ENCODE peak calls at places on chromosomes 12 and 14, in five cellular contexts. One of them, this sample, is unnamed. For H3K4me1, the result is how much of the 10 kb centered on the place peaks cover.

GRCh38 chr12:109679716-109680520 is 33.7 kb upstream of the FAM222A start:
- DNase-seq in body of pancreas: peak
- DNase-seq in CD8-positive, alpha-beta memory T cell: no peak
- DNase-seq in left ventricle myocardium inferior: no peak
- DNase-seq in neural progenitor cell: no peak
- DNase-seq in this sample: no peak

GRCh38 chr12:85405781-85406522 is 125.9 kb downstream of the ALX1 start:
- DNase-seq in body of pancreas: no peak
- DNase-seq in CD8-positive, alpha-beta memory T cell: no peak
- DNase-seq in left ventricle myocardium inferior: no peak
- DNase-seq in neural progenitor cell: peak
- DNase-seq in this sample: peak

GRCh38 chr14:63178912-63179311 is 25.3 kb upstream of the RHOJ start:
- DNase-seq in body of pancreas: no peak
- DNase-seq in CD8-positive, alpha-beta memory T cell: no peak
- DNase-seq in left ventricle myocardium inferior: no peak
- DNase-seq in neural progenitor cell: no peak
- DNase-seq in this sample: no peak

GRCh38 chr12:79547044-79547734 is 143.6 kb downstream of the PAWR start:
- DNase-seq in body of pancreas: peak
- DNase-seq in CD8-positive, alpha-beta memory T cell: no peak
- DNase-seq in left ventricle myocardium inferior: no peak
- DNase-seq in neural progenitor cell: peak
- DNase-seq in this sample: no peak

GRCh38 chr12:68785823-68786222 is 22.2 kb upstream of the MDM2 start:
- DNase-seq in body of pancreas: no peak
- DNase-seq in CD8-positive, alpha-beta memory T cell: no peak
- DNase-seq in left ventricle myocardium inferior: no peak
- DNase-seq in neural progenitor cell: no peak
- DNase-seq in this sample: no peak

GRCh38 chr12:12474931-12475485 is 87.7 kb downstream of the DUSP16 start:
- DNase-seq in body of pancreas: no peak
- DNase-seq in CD8-positive, alpha-beta memory T cell: no peak
- DNase-seq in left ventricle myocardium inferior: no peak
- DNase-seq in neural progenitor cell: no peak
- DNase-seq in this sample: no peak

GRCh38 chr14:36820901-36821300 is 159.2 kb downstream of the PAX9 start:
- DNase-seq in body of pancreas: no peak
- DNase-seq in CD8-positive, alpha-beta memory T cell: no peak
- DNase-seq in left ventricle myocardium inferior: no peak
- DNase-seq in neural progenitor cell: no peak
- DNase-seq in this sample: no peak

GRCh38 chr12:19273482-19274330 is 144.2 kb downstream of the PLEKHA5 start:
- DNase-seq in body of pancreas: peak
- DNase-seq in CD8-positive, alpha-beta memory T cell: peak
- DNase-seq in left ventricle myocardium inferior: peak
- DNase-seq in neural progenitor cell: no peak
- DNase-seq in this sample: peak

GRCh38 chr12:38138225-38139221 is 178.1 kb upstream of the ALG10B start:
- DNase-seq in body of pancreas: peak
- DNase-seq in CD8-positive, alpha-beta memory T cell: peak
- DNase-seq in left ventricle myocardium inferior: no peak
- DNase-seq in neural progenitor cell: peak
- DNase-seq in this sample: peak

GRCh38 chr12:6639151-6639773 is 3.5 kb upstream of the LPAR5 start:
- DNase-seq in body of pancreas: no peak
- DNase-seq in CD8-positive, alpha-beta memory T cell: no peak
- DNase-seq in left ventricle myocardium inferior: no peak
- DNase-seq in neural progenitor cell: no peak
- DNase-seq in this sample: no peak

GRCh38 chr12:57887631-57888406 is 41.3 kb upstream of the CTDSP2 start:
- DNase-seq in body of pancreas: no peak
- DNase-seq in CD8-positive, alpha-beta memory T cell: no peak
- DNase-seq in left ventricle myocardium inferior: no peak
- DNase-seq in neural progenitor cell: no peak
- DNase-seq in this sample: peak

GRCh38 chr14:101254805-101255764 is 306.2 kb upstream of the DIO3 start:
- DNase-seq in body of pancreas: no peak
- DNase-seq in CD8-positive, alpha-beta memory T cell: no peak
- DNase-seq in left ventricle myocardium inferior: no peak
- DNase-seq in neural progenitor cell: no peak
- DNase-seq in this sample: no peak

GRCh38 chr12:632102-632696 is 31.0 kb downstream of the NINJ2 start:
- DNase-seq in body of pancreas: peak
- DNase-seq in CD8-positive, alpha-beta memory T cell: no peak
- DNase-seq in left ventricle myocardium inferior: no peak
- DNase-seq in neural progenitor cell: peak
- DNase-seq in this sample: peak

DNA sequence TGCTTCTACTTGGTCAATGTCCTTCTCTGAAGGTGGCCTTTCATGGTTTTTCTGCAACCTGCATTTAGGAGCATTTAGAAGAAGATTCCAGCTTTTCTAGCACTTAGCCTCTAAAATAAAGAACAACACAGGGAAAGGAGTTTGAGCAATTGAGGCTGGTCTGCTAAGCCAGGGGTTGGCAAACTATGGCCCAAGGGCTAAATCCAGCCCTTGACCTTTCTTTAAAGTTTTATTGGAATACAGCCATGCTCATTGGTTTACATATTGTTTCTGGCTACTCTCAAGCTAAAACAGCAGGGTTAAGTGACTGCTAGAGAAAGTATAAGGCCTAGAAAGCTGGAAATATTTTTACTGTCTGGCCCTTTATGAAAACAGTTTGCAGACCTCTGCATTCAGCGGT is 39.3 kb downstream of the SPRING1 start:
- DNase-seq in body of pancreas: no peak
- DNase-seq in CD8-positive, alpha-beta memory T cell: no peak
- DNase-seq in left ventricle myocardium inferior: no peak
- DNase-seq in neural progenitor cell: no peak
- DNase-seq in this sample: no peak
- H3K4me1 ChIP-seq in body of pancreas: under half
- H3K4me1 ChIP-seq in CD8-positive, alpha-beta memory T cell: under half
- H3K4me1 ChIP-seq in left ventricle myocardium inferior: under half
- H3K4me1 ChIP-seq in neural progenitor cell: under half
- H3K4me1 ChIP-seq in this sample: under half

DNA sequence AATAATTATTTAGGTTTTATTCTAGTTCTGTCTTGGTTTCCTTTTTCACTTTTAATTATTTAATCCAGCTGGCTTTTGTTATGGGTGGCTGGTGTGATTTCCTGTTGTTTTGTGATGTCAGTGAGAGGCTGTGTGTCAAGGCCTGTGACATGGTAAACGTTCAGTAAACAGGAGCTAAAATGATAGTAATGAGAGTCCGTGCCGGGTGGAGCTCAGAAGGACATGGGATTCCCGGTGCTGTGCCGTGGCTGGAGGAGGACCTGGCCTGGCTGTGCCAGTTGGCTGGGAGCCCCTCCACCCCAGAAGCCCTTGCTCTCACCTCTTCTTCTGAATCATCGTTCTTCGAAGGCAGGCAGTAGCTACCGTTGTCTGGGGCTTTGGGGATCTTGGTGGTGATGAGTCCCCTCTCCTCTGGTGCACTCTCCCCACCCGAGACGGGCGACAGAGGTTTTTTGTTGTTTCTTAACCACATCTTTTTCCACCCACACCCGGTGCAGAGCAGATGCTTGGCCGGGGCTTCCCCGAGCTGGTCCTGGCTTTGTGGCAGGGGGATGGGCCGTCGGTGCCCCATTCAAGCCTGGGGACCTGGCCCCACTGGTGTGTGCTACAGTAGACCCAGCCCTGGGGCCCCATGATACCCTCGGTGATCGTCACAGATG is 29.1 kb downstream of the SH2B3 start:
- DNase-seq in body of pancreas: peak
- DNase-seq in CD8-positive, alpha-beta memory T cell: peak
- DNase-seq in left ventricle myocardium inferior: peak
- DNase-seq in neural progenitor cell: no peak
- DNase-seq in this sample: peak
- H3K4me1 ChIP-seq in body of pancreas: half or more
- H3K4me1 ChIP-seq in CD8-positive, alpha-beta memory T cell: half or more
- H3K4me1 ChIP-seq in left ventricle myocardium inferior: half or more
- H3K4me1 ChIP-seq in neural progenitor cell: under half
- H3K4me1 ChIP-seq in this sample: under half

DNA sequence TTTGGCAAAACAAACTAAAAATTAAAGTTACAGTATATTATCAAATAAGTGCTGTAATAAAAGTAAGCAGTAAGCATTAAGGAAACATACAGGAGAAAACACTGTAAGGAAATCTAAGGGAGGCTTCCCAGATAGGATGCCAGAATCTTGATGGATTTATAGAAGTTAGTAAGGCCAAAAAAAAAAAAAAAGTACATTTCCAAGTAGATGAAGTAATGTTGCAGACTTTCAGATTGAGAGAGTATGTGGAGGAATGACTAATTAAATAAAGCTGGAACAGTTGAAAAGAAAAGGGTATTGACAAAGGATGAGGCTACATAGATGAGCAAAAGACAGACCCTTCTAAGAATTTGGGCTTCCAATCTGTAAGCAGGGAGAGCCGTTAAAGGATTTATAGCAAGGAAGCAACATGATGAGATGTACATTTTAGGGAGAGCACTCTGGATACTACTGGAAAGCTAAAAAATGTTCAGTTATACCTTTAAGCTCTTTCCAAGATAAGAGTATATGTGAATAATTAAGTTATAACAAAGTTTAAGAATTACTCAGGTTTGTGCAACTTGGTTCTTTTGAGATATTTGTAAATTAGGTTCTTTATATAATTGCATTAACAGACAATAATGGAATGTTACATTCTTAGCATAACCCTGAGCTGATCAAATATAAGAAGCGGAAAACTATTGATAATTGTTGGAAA is 87.5 kb upstream of the MON2 start:
- DNase-seq in body of pancreas: no peak
- DNase-seq in CD8-positive, alpha-beta memory T cell: no peak
- DNase-seq in left ventricle myocardium inferior: no peak
- DNase-seq in neural progenitor cell: no peak
- DNase-seq in this sample: peak
- H3K4me1 ChIP-seq in body of pancreas: under half
- H3K4me1 ChIP-seq in CD8-positive, alpha-beta memory T cell: under half
- H3K4me1 ChIP-seq in left ventricle myocardium inferior: under half
- H3K4me1 ChIP-seq in neural progenitor cell: under half
- H3K4me1 ChIP-seq in this sample: under half

GRCh38 chr12:124461241-124461673 is 106.2 kb downstream of the NCOR2 start:
- DNase-seq in body of pancreas: no peak
- DNase-seq in CD8-positive, alpha-beta memory T cell: no peak
- DNase-seq in left ventricle myocardium inferior: no peak
- DNase-seq in neural progenitor cell: no peak
- DNase-seq in this sample: no peak
- H3K4me1 ChIP-seq in body of pancreas: under half
- H3K4me1 ChIP-seq in CD8-positive, alpha-beta memory T cell: under half
- H3K4me1 ChIP-seq in left ventricle myocardium inferior: under half
- H3K4me1 ChIP-seq in neural progenitor cell: under half
- H3K4me1 ChIP-seq in this sample: under half

DNA sequence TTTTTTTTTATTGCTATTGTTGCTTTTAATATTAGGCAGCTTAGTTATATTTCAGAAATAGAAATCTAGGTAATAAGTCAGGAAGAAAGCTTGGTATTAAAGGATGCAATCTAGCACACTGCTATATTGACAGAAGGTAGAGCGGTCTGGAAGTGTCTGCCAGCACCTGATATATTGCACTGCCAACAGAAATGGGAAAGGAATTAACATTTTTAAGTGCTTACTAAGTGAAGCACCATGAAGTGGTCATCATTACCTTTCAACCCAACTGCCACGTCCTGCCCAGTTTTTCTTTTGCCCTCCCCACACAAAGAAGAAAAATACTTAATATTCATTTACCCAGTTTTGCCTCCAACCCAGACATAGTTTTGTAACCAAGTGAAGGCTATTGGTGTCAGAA is 163.5 kb downstream of the KITLG start:
- DNase-seq in body of pancreas: no peak
- DNase-seq in CD8-positive, alpha-beta memory T cell: no peak
- DNase-seq in left ventricle myocardium inferior: no peak
- DNase-seq in neural progenitor cell: no peak
- DNase-seq in this sample: peak
- H3K4me1 ChIP-seq in body of pancreas: under half
- H3K4me1 ChIP-seq in CD8-positive, alpha-beta memory T cell: under half
- H3K4me1 ChIP-seq in left ventricle myocardium inferior: under half
- H3K4me1 ChIP-seq in neural progenitor cell: under half
- H3K4me1 ChIP-seq in this sample: under half

GRCh38 chr14:96267336-96267735 is 11.3 kb downstream of the BDKRB1 start:
- DNase-seq in body of pancreas: peak
- DNase-seq in CD8-positive, alpha-beta memory T cell: no peak
- DNase-seq in left ventricle myocardium inferior: no peak
- DNase-seq in neural progenitor cell: no peak
- DNase-seq in this sample: peak

GRCh38 chr14:96267916-96268315 is 11.9 kb downstream of the BDKRB1 start:
- DNase-seq in body of pancreas: no peak
- DNase-seq in CD8-positive, alpha-beta memory T cell: no peak
- DNase-seq in left ventricle myocardium inferior: no peak
- DNase-seq in neural progenitor cell: no peak
- DNase-seq in this sample: no peak

GRCh38 chr14:96269359-96269710 is 13.3 kb downstream of the BDKRB1 start:
- DNase-seq in body of pancreas: no peak
- DNase-seq in CD8-positive, alpha-beta memory T cell: no peak
- DNase-seq in left ventricle myocardium inferior: no peak
- DNase-seq in neural progenitor cell: no peak
- DNase-seq in this sample: no peak

GRCh38 chr14:96270565-96271420 is 14.8 kb downstream of the BDKRB1 start:
- DNase-seq in body of pancreas: no peak
- DNase-seq in CD8-positive, alpha-beta memory T cell: no peak
- DNase-seq in left ventricle myocardium inferior: no peak
- DNase-seq in neural progenitor cell: no peak
- DNase-seq in this sample: peak

DNA sequence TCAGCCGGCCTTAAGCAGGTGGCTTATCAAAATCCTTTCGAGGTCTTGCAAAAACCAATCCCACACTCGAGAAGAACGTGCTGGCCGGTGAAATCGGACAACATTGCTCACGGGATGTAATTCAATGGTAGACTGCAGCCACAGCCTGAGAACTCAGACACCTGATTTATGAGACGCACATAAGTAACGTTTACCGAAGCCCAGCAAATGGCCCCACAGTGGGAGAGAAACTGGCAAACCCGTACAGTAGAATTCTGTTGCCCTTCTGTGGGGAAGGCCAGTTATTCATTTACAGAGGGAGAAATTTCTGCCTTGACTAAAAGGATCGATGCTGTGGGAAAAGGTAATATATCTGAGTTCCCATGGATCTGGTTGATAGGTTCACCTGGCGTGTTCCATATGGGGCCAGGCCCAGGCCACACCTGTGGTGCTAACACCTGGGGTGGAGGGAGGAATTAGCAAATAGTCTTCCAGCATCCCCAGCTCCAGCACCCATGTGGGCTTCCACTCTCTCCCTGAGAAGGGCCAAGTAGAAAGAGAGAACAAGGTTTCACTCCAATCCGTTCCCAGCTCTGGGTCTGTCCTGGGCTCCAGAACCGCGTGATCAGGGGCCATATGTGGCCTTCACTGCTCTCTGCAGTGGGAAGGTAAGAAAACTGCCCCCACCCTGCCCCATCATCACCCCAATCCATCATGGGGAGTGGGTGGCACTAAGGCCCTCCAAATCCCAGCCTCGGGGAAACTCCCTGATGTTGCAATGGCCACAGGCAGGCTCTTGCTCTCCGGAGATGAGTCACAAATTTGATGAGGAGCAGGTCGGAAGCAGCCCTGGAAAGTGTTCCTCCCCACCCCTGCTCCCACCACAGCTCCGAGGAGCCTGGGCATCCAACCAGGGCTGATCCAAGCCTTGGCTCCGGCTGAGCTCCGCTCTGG is 12.7 kb downstream of the BDKRB1 start:
- DNase-seq in body of pancreas: peak
- DNase-seq in CD8-positive, alpha-beta memory T cell: no peak
- DNase-seq in left ventricle myocardium inferior: no peak
- DNase-seq in neural progenitor cell: no peak
- DNase-seq in this sample: peak
- H3K4me1 ChIP-seq in body of pancreas: half or more
- H3K4me1 ChIP-seq in CD8-positive, alpha-beta memory T cell: under half
- H3K4me1 ChIP-seq in left ventricle myocardium inferior: under half
- H3K4me1 ChIP-seq in neural progenitor cell: under half
- H3K4me1 ChIP-seq in this sample: under half

This sample was measured in fibroblast of lung.